ENCODE peak calls at places on chromosomes 11 and 22, in five cellular contexts. O is OCI-LY7; M is B cell; G is CD4-positive, alpha-beta T cell; F is AG04450. R is an unnamed sample.
A peak's percentile ranks its signal among the peaks of the same experiment; 100 is the strongest.

GRCh38 chr11:66333896-66334604 is 2.2 kb downstream of the RIN1 start:
- DNase-seq in O (no peak), M (peak; percentile 7), G (no peak), F (no peak), R (no peak)

GRCh38 chr11:33703771-33704170 is 3.1 kb upstream of the C11orf91 start:
- DNase-seq in O (no peak), M (no peak), G (no peak), F (no peak), R (no peak)

GRCh38 chr11:108959874-108960273 is 295.0 kb downstream of the DDX10 start:
- DNase-seq in O (no peak), M (no peak), G (no peak), F (no peak), R (no peak)

GRCh38 chr11:94924074-94925031 is 49.0 kb downstream of the CWC15 start:
- DNase-seq in O (peak; percentile 32), M (no peak), G (no peak), F (no peak), R (no peak)

GRCh38 chr11:13358871-13359270 is 81.3 kb downstream of the BMAL1 start:
- DNase-seq in O (no peak), M (no peak), G (no peak), F (no peak), R (no peak)

GRCh38 chr22:28297504-28297903 is 378.4 kb upstream of the PITPNB start:
- DNase-seq in O (no peak), M (no peak), G (no peak), F (no peak), R (peak; percentile 24)

GRCh38 chr11:107924306-107924705 is 3.9 kb upstream of the RAB39A start:
- DNase-seq in O (no peak), M (no peak), G (no peak), F (no peak), R (no peak)

GRCh38 chr22:33923660-33924246 is 3.5 kb upstream of the LARGE1 start:
- DNase-seq in O (peak; percentile 87), M (peak; percentile 78), G (no peak), F (peak; percentile 23), R (peak; percentile 69)

GRCh38 chr11:82927264-82927880 is 25.8 kb downstream of the DDIAS start:
- DNase-seq in O (peak; percentile 84), M (peak; percentile 70), G (peak; percentile 7), F (peak; percentile 24), R (peak; percentile 64)

GRCh38 chr11:88414981-88415391 is 77.5 kb upstream of the CTSC start:
- DNase-seq in O (no peak), M (no peak), G (no peak), F (no peak), R (no peak)

GRCh38 chr22:43234299-43234988 is 47.5 kb upstream of the TTLL12 start:
- DNase-seq in O (no peak), M (no peak), G (no peak), F (no peak), R (no peak)

GRCh38 chr11:119716475-119717057 is 12.4 kb downstream of the NECTIN1 start:
- DNase-seq in O (no peak), M (no peak), G (no peak), F (no peak), R (no peak)
- TF ChIP-seq CTCF in O (peak; percentile 55), M (no peak), G (no peak), F (peak; percentile 29), R (no peak)

DNA sequence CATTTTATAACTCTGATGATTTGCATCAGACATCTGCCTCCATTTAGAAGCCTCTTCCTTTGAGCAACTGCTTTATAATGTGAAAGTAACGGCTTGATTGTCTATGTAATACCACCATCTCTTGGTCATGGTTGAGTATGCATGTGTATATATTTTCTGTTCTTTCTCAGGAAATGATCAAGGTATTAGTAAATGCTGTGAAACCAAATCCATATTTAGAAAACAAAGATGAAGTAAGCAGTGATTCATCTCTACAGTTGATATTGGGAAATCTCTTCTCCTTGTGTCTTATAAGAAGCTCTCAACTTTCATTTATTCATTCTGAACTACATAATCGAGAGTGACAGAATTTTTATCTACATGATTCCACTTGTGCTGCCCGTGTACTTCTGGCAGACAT is 104.6 kb upstream of the ANO3 start:
- DNase-seq in O (peak; percentile 82), M (peak; percentile 60), G (no peak), F (peak; percentile 71), R (peak; percentile 30)
- TF ChIP-seq CTCF in O (peak; percentile 93), M (peak; percentile 73), G (no peak), F (peak; percentile 58), R (peak; percentile 45)

GRCh38 chr11:111601979-111602864 is at the start of gene SIK2:
- DNase-seq in O (peak; percentile 97), M (peak; percentile 96), G (peak; percentile 79), F (peak; percentile 91), R (peak; percentile 97)

GRCh38 chr11:111605681-111606080 is 3.4 kb downstream of the SIK2 start:
- DNase-seq in O (no peak), M (no peak), G (no peak), F (no peak), R (no peak)

GRCh38 chr11:111602865-111603632 is 800 bp downstream of the SIK2 start:
- DNase-seq in O (peak; percentile 64), M (no peak), G (no peak), F (no peak), R (peak; percentile 48)

GRCh38 chr11:111603633-111604130 is 1.4 kb downstream of the SIK2 start:
- DNase-seq in O (no peak), M (no peak), G (no peak), F (no peak), R (no peak)

DNA sequence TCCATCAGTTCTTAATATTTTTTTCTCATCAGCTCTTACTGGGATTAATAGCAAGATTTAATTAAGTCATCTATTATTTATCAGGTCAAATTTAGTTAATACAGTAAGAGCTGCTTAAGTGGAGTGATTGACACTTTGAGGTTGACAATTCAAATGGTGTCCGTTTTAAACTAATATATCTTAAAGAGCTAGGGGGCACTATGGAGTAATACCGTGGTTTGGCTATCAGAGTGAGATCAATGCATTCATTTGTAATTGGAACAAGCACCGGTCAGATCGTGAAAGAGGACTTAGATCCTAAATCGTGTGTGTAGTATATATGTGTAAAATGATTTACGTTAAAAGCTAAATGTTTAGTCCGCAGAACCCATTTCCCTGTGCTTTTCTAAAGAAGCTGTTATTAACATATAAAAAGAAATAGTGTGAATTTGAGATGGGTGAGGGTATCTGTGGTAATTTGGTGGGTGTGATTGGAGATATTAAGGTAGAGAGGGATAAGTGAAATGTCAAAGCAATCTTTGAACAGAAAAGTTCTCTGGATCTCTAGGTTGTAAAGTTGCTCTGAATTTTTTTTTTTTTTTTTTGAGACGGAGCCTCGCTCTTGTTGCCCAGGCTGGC is 2.3 kb downstream of the SIK2 start:
- DNase-seq in O (peak; percentile 67), M (peak; percentile 51), G (no peak), F (no peak), R (peak; percentile 54)
- TF ChIP-seq CTCF in O (peak; percentile 93), M (peak; percentile 71), G (peak; percentile 63), F (peak; percentile 66), R (peak; percentile 50)

GRCh38 chr22:22378446-22379415 is 129.8 kb downstream of the ZNF280B start:
- DNase-seq in O (no peak), M (no peak), G (no peak), F (no peak), R (no peak)

GRCh38 chr22:22384267-22384666 is 124.3 kb downstream of the ZNF280B start:
- DNase-seq in O (no peak), M (no peak), G (no peak), F (no peak), R (no peak)

GRCh38 chr22:22377335-22377734 is 131.2 kb downstream of the ZNF280B start:
- DNase-seq in O (no peak), M (no peak), G (no peak), F (no peak), R (no peak)

GRCh38 chr22:22376352-22376706 is 131.7 kb downstream of the VPREB1 start:
- DNase-seq in O (peak; percentile 56), M (no peak), G (no peak), F (no peak), R (no peak)

DNA sequence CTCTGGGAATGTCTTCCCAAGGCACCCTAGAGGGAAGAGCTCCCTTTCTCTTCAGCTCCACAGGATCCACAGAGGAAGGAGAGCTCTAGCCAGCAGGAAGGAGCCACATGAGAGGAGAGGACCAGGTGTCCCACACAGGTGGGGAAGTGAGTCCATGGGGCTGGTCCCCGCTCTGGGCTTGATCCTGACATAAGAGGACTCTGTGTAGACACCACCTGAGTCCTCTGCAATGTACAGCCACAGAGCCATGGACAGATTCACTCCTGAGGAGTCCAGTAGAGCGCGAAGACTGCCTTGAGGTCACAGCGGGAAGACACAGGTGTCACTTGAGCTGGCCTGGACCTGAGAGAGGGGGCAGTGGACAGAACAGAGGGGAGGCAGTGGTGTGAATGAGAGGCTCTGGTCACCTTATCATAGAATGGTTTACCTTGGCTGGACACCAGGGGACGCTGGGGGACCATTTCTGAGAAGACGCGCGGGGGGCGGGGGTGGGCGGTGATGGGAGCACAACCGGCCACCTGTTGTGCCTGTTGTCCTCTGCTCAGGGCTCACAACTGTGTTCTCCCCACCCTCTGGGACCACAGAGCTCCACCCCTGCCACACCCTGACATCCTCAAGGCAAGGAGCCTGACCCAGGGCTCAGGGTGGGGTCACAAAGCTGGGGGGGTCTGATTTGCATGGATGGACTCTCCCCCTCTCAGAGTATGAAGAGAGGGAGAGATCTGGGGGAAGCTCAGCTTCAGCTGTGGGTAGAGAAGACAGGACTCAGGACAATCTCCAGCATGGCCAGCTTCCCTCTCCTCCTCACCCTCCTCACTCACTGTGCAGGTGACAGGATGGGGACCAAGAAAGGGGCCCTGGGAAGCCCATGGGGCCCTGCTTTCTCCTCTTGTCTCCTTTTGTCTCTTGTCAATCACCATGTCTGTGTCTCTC is 128.2 kb downstream of the ZNF280B start:
- DNase-seq in O (peak; percentile 95), M (peak; percentile 86), G (no peak), F (no peak), R (peak; percentile 50)
- TF ChIP-seq CTCF in O (peak; percentile 80), M (peak; percentile 66), G (no peak), F (no peak), R (peak; percentile 16)

DNA sequence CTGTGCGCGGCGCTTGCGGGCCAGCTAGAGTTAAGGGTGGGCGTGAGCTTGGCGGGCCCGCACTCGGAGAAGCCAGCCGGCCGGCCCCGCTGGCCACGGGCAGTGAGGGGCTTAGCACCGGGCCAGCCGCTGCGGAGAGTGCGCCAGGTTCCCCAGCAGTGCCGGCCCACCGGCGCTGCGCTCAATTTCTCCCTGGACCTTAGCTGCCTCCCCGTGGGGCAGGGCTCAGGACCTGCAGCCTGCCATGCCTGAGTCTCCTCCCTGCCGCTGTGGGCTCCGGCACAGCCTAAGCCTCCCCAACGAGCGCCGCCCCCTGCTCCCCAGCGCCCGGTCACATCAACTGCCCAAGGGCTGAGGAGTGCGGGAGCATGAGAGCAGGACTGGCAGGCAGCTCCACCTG is 5.2 kb upstream of the PES1 start:
- DNase-seq in O (no peak), M (no peak), G (no peak), F (no peak), R (no peak)
- TF ChIP-seq CTCF in O (no peak), M (no peak), G (no peak), F (no peak), R (no peak)

DNA sequence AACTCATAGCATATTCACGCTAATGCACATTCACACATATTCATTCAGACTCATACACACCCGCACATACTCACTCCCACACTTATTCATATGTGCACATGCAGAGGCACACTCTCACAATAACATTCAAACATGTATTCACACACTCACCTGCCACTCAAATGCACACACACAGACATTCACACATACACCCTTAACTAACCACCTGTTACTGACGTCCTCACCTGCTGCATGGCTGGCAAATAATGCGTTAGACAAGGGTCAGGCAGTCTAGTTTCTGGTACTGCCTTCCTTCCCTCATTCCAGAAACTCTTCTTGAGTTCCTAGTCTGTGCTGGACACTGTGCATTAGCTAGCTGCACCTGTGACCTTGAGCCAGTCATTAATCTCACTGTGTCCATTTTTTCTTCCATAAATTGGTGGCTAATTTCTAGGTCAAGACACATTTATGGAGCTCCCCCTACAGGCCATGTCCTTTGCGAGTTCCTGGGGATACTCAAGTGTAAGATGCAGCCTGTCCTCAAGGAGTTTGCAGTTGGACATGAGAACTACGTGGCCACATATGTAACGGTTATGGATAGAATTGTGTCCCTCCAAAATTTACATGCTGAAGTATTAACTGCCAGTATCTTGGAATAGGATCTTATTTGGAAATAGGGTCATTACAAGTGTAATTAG is 34.5 kb upstream of the SEZ6L start:
- DNase-seq in O (peak; percentile 8), M (no peak), G (no peak), F (no peak), R (no peak)
- TF ChIP-seq CTCF in O (peak; percentile 68), M (no peak), G (no peak), F (no peak), R (peak; percentile 13)

R was measured in GM13976.